ENCODE peak calls at places on chromosomes 5 and 9, in four cellular contexts. One of them, this sample, is unnamed.
A peak's percentile ranks its signal among the peaks of the same experiment; 100 is the strongest.

GRCh38 chr9:98989036-98990000 is 45.6 kb downstream of the COL15A1 start:
- DNase-seq in psoas muscle: peak; percentile 83
- DNase-seq in aorta: peak; percentile 91
- DNase-seq in fibroblast of lung: peak; percentile 100
- DNase-seq in this sample: peak; percentile 87

GRCh38 chr5:137385064-137385463 is 114.1 kb downstream of the SPOCK1 start:
- DNase-seq in aorta: no peak
- DNase-seq in fibroblast of lung: no peak
- DNase-seq in psoas muscle: no peak
- DNase-seq in this sample: no peak

GRCh38 chr9:19809422-19810269 is 20.8 kb upstream of the SLC24A2 start:
- DNase-seq in psoas muscle: no peak
- DNase-seq in aorta: no peak
- DNase-seq in fibroblast of lung: no peak
- DNase-seq in this sample: no peak

GRCh38 chr9:131727184-131727785 is 12.6 kb downstream of the RAPGEF1 start:
- DNase-seq in fibroblast of lung: peak; percentile 77
- DNase-seq in aorta: peak; percentile 70
- DNase-seq in psoas muscle: no peak
- DNase-seq in this sample: peak; percentile 74

GRCh38 chr5:148957591-148958202 is 105.2 kb downstream of the SH3TC2 start:
- DNase-seq in fibroblast of lung: no peak
- DNase-seq in aorta: no peak
- DNase-seq in psoas muscle: no peak
- DNase-seq in this sample: no peak

GRCh38 chr5:115452791-115453190 is 91.8 kb downstream of the FEM1C start:
- DNase-seq in fibroblast of lung: peak; percentile 70
- DNase-seq in psoas muscle: no peak
- DNase-seq in aorta: no peak
- DNase-seq in this sample: no peak

GRCh38 chr5:65986050-65986451 is 59.7 kb downstream of the ERBIN start:
- DNase-seq in fibroblast of lung: peak; percentile 60
- DNase-seq in psoas muscle: no peak
- DNase-seq in aorta: no peak
- DNase-seq in this sample: peak; percentile 5

GRCh38 chr5:159084053-159084452 is 15.7 kb downstream of the EBF1 start:
- DNase-seq in psoas muscle: no peak
- DNase-seq in aorta: no peak
- DNase-seq in fibroblast of lung: no peak
- DNase-seq in this sample: no peak

GRCh38 chr5:78300464-78301045 is 6.1 kb upstream of the AP3B1 start:
- DNase-seq in fibroblast of lung: no peak
- DNase-seq in aorta: no peak
- DNase-seq in psoas muscle: no peak
- DNase-seq in this sample: no peak

GRCh38 chr5:100777680-100778281 is 125.3 kb downstream of the ST8SIA4 start:
- DNase-seq in fibroblast of lung: peak; percentile 85
- DNase-seq in psoas muscle: no peak
- DNase-seq in aorta: peak; percentile 44
- DNase-seq in this sample: no peak

GRCh38 chr9:16028516-16028915 is 475.7 kb downstream of the CCDC171 start:
- DNase-seq in fibroblast of lung: peak; percentile 39
- DNase-seq in aorta: no peak
- DNase-seq in psoas muscle: no peak
- DNase-seq in this sample: no peak

GRCh38 chr9:137500666-137501397 is 41.7 kb upstream of the NSMF start:
- DNase-seq in fibroblast of lung: no peak
- DNase-seq in aorta: no peak
- DNase-seq in psoas muscle: no peak
- DNase-seq in this sample: no peak

GRCh38 chr5:78746990-78747389 is 98.4 kb upstream of the LHFPL2 start:
- DNase-seq in aorta: no peak
- DNase-seq in fibroblast of lung: no peak
- DNase-seq in psoas muscle: no peak
- DNase-seq in this sample: no peak

GRCh38 chr9:32928145-32928763 is 73.2 kb downstream of the APTX start:
- DNase-seq in aorta: no peak
- DNase-seq in psoas muscle: no peak
- DNase-seq in fibroblast of lung: no peak
- DNase-seq in this sample: no peak

GRCh38 chr5:33310471-33310870 is 130.3 kb upstream of the TARS1 start:
- DNase-seq in psoas muscle: no peak
- DNase-seq in fibroblast of lung: peak; percentile 94
- DNase-seq in aorta: no peak
- DNase-seq in this sample: no peak

GRCh38 chr5:157864067-157864466 is 5.1 kb upstream of the CLINT1 start:
- DNase-seq in fibroblast of lung: no peak
- DNase-seq in psoas muscle: no peak
- DNase-seq in aorta: no peak
- DNase-seq in this sample: no peak

GRCh38 chr9:70229579-70229978 is 29.2 kb upstream of the SMC5 start:
- DNase-seq in psoas muscle: no peak
- DNase-seq in aorta: no peak
- DNase-seq in fibroblast of lung: no peak
- DNase-seq in this sample: no peak

GRCh38 chr5:33806736-33807442 is 84.9 kb downstream of the ADAMTS12 start:
- DNase-seq in aorta: no peak
- DNase-seq in fibroblast of lung: peak; percentile 84
- DNase-seq in psoas muscle: no peak
- DNase-seq in this sample: no peak

GRCh38 chr9:114757984-114758383 is 47.9 kb downstream of the TNFSF15 start:
- DNase-seq in aorta: no peak
- DNase-seq in psoas muscle: no peak
- DNase-seq in fibroblast of lung: no peak
- DNase-seq in this sample: no peak

GRCh38 chr5:170484847-170485605 is 18.8 kb upstream of the KCNIP1 start:
- DNase-seq in fibroblast of lung: no peak
- DNase-seq in aorta: no peak
- DNase-seq in psoas muscle: no peak
- DNase-seq in this sample: no peak

GRCh38 chr9:89425921-89426388 is 72.0 kb downstream of the SEMA4D start:
- DNase-seq in fibroblast of lung: peak; percentile 21
- DNase-seq in psoas muscle: no peak
- DNase-seq in aorta: peak; percentile 30
- DNase-seq in this sample: no peak

GRCh38 chr9:9003184-9003583 is 1203.6 kb upstream of the DMAC1 start:
- DNase-seq in aorta: no peak
- DNase-seq in psoas muscle: no peak
- DNase-seq in fibroblast of lung: peak; percentile 2
- DNase-seq in this sample: no peak

GRCh38 chr5:22560115-22560514 is 293.0 kb downstream of the CDH12 start:
- DNase-seq in fibroblast of lung: peak; percentile 82
- DNase-seq in psoas muscle: no peak
- DNase-seq in aorta: no peak
- DNase-seq in this sample: no peak

GRCh38 chr9:13627071-13627470 is 347.6 kb upstream of the MPDZ start:
- DNase-seq in fibroblast of lung: no peak
- DNase-seq in psoas muscle: no peak
- DNase-seq in aorta: no peak
- DNase-seq in this sample: no peak

GRCh38 chr9:83642784-83643183 is 19.8 kb downstream of the IDNK start:
- DNase-seq in aorta: no peak
- DNase-seq in fibroblast of lung: no peak
- DNase-seq in psoas muscle: no peak
- DNase-seq in this sample: no peak

GRCh38 chr9:125409637-125410521 is 148.3 kb downstream of the GAPVD1 start:
- DNase-seq in psoas muscle: peak; percentile 38
- DNase-seq in aorta: peak; percentile 38
- DNase-seq in fibroblast of lung: peak; percentile 69
- DNase-seq in this sample: no peak

DNA sequence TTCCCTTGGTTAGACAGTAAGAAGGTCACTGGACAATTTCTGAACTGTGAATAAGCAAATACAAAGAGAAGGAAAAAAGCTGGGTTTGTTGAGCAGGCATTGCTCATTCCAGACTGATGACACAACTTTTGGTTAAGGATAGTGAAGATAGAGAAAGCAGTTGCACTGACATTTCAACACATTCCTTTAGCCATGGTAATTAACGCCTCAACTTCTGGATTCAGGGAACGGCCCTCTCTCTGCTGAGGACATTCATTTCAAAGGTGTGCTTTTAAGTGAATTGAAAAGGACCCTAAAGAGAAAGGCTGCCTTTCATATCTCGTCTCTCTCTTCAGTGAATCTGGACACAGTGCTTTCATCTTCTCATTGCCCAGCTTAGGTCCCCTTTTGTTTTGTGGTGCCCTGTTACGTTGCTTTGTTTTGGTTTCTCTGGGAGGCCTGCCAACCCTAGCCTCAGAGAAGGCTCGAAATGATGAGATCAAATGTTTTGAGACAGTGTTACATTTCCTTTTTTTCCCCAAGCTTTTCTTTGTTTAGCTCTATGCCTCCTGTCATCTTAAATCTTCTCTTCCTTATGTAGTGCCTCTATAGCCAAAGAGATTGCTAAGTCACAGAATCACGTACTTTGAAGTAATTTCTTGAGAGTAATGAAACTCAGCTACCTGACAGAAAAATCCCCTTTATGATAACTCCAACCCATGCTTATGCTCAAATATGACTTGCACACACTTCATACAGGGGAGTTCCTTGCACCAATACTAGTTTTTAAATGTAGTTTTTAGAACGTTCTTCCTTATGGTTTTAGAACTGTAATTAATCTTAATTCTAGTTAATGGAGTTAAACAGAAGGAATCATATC is 94.4 kb upstream of the IFNE start:
- DNase-seq in psoas muscle: peak; percentile 15
- DNase-seq in fibroblast of lung: peak; percentile 98
- DNase-seq in aorta: no peak
- DNase-seq in this sample: peak; percentile 78
- H3K4me3 ChIP-seq in psoas muscle: no peak overlapping the region
- H3K4me3 ChIP-seq in fibroblast of lung: peak overlapping the region; percentile 31
- H3K4me3 ChIP-seq in aorta: no peak overlapping the region
- H3K4me3 ChIP-seq in this sample: peak overlapping the region; percentile 30

DNA sequence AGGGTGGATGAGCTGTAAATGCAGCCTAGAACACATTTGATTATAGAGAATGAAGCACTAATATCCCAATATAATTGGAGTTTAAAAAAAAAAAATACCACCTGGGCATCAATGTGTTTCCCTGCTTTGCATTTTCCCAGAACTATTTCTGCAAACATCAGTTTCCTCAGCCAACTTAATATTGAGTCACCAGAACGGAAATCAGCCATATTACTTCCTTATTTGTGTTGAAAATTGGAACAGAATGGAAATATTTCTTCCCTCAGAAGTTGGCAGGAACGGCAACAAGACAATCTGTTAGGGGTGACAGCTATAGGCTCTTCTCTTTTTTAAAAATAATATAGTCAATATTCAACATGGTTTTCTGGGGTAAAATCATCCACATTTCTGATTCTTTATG is 4.0 kb downstream of the MFAP3 start:
- DNase-seq in psoas muscle: no peak
- DNase-seq in aorta: no peak
- DNase-seq in fibroblast of lung: no peak
- DNase-seq in this sample: no peak
- H3K4me3 ChIP-seq in psoas muscle: no peak overlapping the region
- H3K4me3 ChIP-seq in aorta: no peak overlapping the region
- H3K4me3 ChIP-seq in fibroblast of lung: no peak overlapping the region
- H3K4me3 ChIP-seq in this sample: no peak overlapping the region

DNA sequence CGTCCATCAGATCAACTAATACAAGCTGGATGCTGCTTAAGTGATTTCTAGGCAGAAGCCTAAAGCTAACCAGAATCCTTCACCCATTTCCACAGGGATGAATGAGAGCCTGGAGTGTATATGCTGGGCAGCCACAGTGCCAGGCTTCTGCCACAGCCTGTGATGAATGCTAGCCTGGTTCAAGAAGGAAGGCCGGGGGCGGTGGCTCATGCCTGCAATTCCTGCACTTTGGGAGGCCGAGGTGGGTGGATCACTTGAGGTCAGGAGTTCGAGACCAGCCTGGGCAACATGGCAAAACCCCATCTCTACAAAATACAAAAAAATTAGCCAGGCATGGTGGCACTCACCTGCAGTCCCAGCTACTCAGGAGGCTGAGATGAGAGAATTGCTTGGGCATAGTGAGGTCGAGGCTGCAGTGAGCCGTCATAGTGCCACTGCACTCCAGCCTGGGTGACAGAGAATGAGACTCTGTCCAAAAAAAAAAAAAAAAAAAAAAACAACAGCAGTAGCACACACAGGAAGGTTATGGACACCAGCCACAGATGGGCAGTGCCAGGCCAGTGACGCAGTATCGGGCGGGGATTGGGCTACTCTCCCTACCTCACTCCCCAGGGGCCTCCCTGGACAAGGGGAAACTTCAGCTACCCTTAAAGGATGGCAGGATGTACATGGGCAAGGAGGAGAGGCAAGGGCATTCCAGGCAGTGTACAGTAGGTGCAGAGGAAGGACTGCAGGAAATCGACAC is 23.1 kb upstream of the HMCN2 start:
- DNase-seq in aorta: no peak
- DNase-seq in psoas muscle: no peak
- DNase-seq in fibroblast of lung: no peak
- DNase-seq in this sample: no peak
- H3K4me3 ChIP-seq in aorta: no peak overlapping the region
- H3K4me3 ChIP-seq in psoas muscle: no peak overlapping the region
- H3K4me3 ChIP-seq in fibroblast of lung: no peak overlapping the region
- H3K4me3 ChIP-seq in this sample: no peak overlapping the region

DNA sequence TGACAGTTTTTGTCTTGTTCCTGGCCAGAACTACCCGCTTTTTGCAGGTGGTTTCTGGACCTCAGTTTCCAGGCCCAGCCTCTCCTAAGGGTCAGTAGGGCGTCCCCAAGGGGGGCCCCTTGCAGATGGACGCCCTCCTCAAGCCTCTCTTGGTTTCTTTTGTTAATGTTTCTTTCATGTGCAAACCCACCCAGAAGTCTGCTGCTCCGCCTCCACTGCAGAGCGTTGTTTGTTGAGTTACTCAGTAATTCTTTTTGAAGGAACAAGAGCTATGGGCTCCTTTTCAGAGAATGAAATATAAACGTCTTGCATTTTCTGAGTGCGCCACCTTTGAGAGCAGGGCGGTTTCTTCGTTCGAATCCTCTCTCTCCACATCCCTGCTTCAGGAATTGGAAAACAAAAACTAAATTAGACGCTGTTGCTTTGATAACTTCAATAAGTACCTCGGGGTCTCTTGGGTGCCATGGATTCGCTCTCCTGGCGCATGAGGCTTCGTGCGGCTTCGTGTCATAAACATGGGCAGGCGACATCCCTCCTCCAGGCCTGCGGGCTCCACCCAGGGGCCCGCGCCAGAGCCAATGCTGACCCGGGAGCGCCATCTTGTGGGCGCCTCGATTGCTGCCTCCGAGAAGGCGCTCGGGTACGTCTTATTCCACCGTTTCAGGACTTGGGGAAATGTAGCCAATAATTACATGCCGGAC is 38.3 kb upstream of the CKMT2 start:
- DNase-seq in aorta: peak; percentile 85
- DNase-seq in fibroblast of lung: peak; percentile 67
- DNase-seq in psoas muscle: peak; percentile 87
- DNase-seq in this sample: peak; percentile 41
- H3K4me3 ChIP-seq in aorta: no peak overlapping the region
- H3K4me3 ChIP-seq in fibroblast of lung: no peak overlapping the region
- H3K4me3 ChIP-seq in psoas muscle: peak overlapping the region; percentile 16
- H3K4me3 ChIP-seq in this sample: no peak overlapping the region